ENCODE peak calls at places on chromosome 14, in five cellular contexts. G, J, D, N and S are unnamed samples.

GRCh38 chr14:55446833-55447232 is 6.4 kb upstream of the TBPL2 start:
- DNase-seq in G (no peak), J (peak), D (no peak), N (no peak), S (no peak)

GRCh38 chr14:34781242-34781641 is 66.8 kb upstream of the CFL2 start:
- DNase-seq in G (no peak), J (peak), D (peak), N (no peak), S (peak)

GRCh38 chr14:35789651-35790050 is 19.4 kb downstream of the RALGAPA1 start:
- DNase-seq in G (no peak), J (no peak), D (no peak), N (no peak), S (peak)

GRCh38 chr14:53953002-53953827 is 3.4 kb downstream of the BMP4 start:
- DNase-seq in G (peak), J (peak), D (no peak), N (peak), S (no peak)

GRCh38 chr14:40847496-40847895 is 759.2 kb upstream of the LRFN5 start:
- DNase-seq in G (no peak), J (no peak), D (no peak), N (no peak), S (no peak)

GRCh38 chr14:36657409-36658090 is 4.1 kb upstream of the PAX9 start:
- DNase-seq in G (no peak), J (no peak), D (no peak), N (no peak), S (no peak)

GRCh38 chr14:99698642-99699041 is 14.5 kb downstream of the CYP46A1 start:
- DNase-seq in G (no peak), J (no peak), D (no peak), N (no peak), S (no peak)

GRCh38 chr14:100531591-100532121 is 55.6 kb downstream of the BEGAIN start:
- DNase-seq in G (no peak), J (no peak), D (no peak), N (no peak), S (no peak)

GRCh38 chr14:68460541-68460940 is 332.3 kb downstream of the ZFP36L1 start:
- DNase-seq in G (no peak), J (peak), D (no peak), N (no peak), S (no peak)

GRCh38 chr14:99190696-99191662 is 81.0 kb downstream of the BCL11B start:
- DNase-seq in G (no peak), J (no peak), D (no peak), N (no peak), S (peak)

GRCh38 chr14:102829106-102829505 is 51.9 kb downstream of the TRAF3 start:
- DNase-seq in G (no peak), J (no peak), D (no peak), N (no peak), S (no peak)

GRCh38 chr14:55092326-55092725 is 36.7 kb upstream of the LGALS3 start:
- DNase-seq in G (no peak), J (no peak), D (no peak), N (no peak), S (no peak)

GRCh38 chr14:77830692-77831091 is 30.8 kb downstream of the ADCK1 start:
- DNase-seq in G (no peak), J (no peak), D (no peak), N (no peak), S (no peak)

GRCh38 chr14:31340297-31341063 is 79.9 kb downstream of the HEATR5A start:
- DNase-seq in G (no peak), J (no peak), D (no peak), N (no peak), S (no peak)

GRCh38 chr14:100440207-100440631 is 117.1 kb downstream of the SLC25A47 start:
- DNase-seq in G (peak), J (peak), D (no peak), N (peak), S (peak)

GRCh38 chr14:101947577-101947903 is 16.8 kb upstream of the DYNC1H1 start:
- DNase-seq in G (no peak), J (no peak), D (no peak), N (no peak), S (no peak)

GRCh38 chr14:100535287-100536131 is 51.7 kb downstream of the BEGAIN start:
- DNase-seq in G (no peak), J (no peak), D (no peak), N (no peak), S (no peak)

GRCh38 chr14:100709956-100710284 is 16.8 kb upstream of the DLK1 start:
- DNase-seq in G (no peak), J (no peak), D (no peak), N (no peak), S (no peak)

GRCh38 chr14:67519406-67519805 is 13.7 kb upstream of the PLEKHH1 start:
- DNase-seq in G (no peak), J (no peak), D (no peak), N (no peak), S (no peak)

GRCh38 chr14:89330236-89331002 is 86.6 kb downstream of the FOXN3 start:
- DNase-seq in G (no peak), J (no peak), D (no peak), N (no peak), S (no peak)

GRCh38 chr14:55303646-55304277 is 32.5 kb downstream of the FBXO34 start:
- DNase-seq in G (no peak), J (no peak), D (no peak), N (no peak), S (peak)

GRCh38 chr14:61395115-61395725 is 73.8 kb downstream of the PRKCH start:
- DNase-seq in G (no peak), J (no peak), D (no peak), N (no peak), S (no peak)

GRCh38 chr14:51716610-51717009 is 64.9 kb downstream of the FRMD6 start:
- DNase-seq in G (no peak), J (no peak), D (no peak), N (no peak), S (no peak)

GRCh38 chr14:99663716-99664635 is 19.0 kb downstream of the HHIPL1 start:
- DNase-seq in G (no peak), J (no peak), D (no peak), N (no peak), S (no peak)

GRCh38 chr14:78985668-78986073 is 815.5 kb downstream of the NRXN3 start:
- DNase-seq in G (no peak), J (peak), D (no peak), N (no peak), S (no peak)

GRCh38 chr14:99574099-99574880 is 29.7 kb downstream of the CCDC85C start:
- DNase-seq in G (no peak), J (no peak), D (no peak), N (no peak), S (no peak)

GRCh38 chr14:79820866-79821535 is 390.3 kb downstream of the DIO2 start:
- DNase-seq in G (no peak), J (no peak), D (no peak), N (no peak), S (no peak)

GRCh38 chr14:104076743-104077142 is 8.8 kb upstream of the ASPG start:
- DNase-seq in G (no peak), J (no peak), D (no peak), N (no peak), S (no peak)

GRCh38 chr14:51185180-51185579 is 54.9 kb upstream of the TMX1 start:
- DNase-seq in G (no peak), J (no peak), D (no peak), N (no peak), S (peak)

GRCh38 chr14:26370118-26370517 is 227.7 kb downstream of the NOVA1 start:
- DNase-seq in G (no peak), J (peak), D (no peak), N (no peak), S (no peak)

GRCh38 chr14:28294834-28295440 is 471.6 kb upstream of the FOXG1 start:
- DNase-seq in G (no peak), J (peak), D (no peak), N (no peak), S (peak)

GRCh38 chr14:67622675-67623074 is 3.0 kb downstream of the ARG2 start:
- DNase-seq in G (no peak), J (peak), D (no peak), N (peak), S (peak)

GRCh38 chr14:68530443-68530842 is 262.4 kb downstream of the ZFP36L1 start:
- DNase-seq in G (no peak), J (no peak), D (no peak), N (no peak), S (no peak)

GRCh38 chr14:88421286-88421685 is 35.8 kb downstream of the SPATA7 start:
- DNase-seq in G (no peak), J (no peak), D (no peak), N (no peak), S (no peak)

GRCh38 chr14:79645753-79646362 is 565.4 kb downstream of the DIO2 start:
- DNase-seq in G (no peak), J (no peak), D (no peak), N (no peak), S (no peak)

GRCh38 chr14:60561845-60562746 is 53.1 kb downstream of the SIX6 start:
- DNase-seq in G (peak), J (peak), D (peak), N (peak), S (peak)

GRCh38 chr14:28375295-28375694 is 391.3 kb upstream of the FOXG1 start:
- DNase-seq in G (no peak), J (peak), D (no peak), N (no peak), S (peak)

GRCh38 chr14:104092931-104093365 is 7.4 kb downstream of the ASPG start:
- DNase-seq in G (no peak), J (no peak), D (no peak), N (no peak), S (no peak)

DNA sequence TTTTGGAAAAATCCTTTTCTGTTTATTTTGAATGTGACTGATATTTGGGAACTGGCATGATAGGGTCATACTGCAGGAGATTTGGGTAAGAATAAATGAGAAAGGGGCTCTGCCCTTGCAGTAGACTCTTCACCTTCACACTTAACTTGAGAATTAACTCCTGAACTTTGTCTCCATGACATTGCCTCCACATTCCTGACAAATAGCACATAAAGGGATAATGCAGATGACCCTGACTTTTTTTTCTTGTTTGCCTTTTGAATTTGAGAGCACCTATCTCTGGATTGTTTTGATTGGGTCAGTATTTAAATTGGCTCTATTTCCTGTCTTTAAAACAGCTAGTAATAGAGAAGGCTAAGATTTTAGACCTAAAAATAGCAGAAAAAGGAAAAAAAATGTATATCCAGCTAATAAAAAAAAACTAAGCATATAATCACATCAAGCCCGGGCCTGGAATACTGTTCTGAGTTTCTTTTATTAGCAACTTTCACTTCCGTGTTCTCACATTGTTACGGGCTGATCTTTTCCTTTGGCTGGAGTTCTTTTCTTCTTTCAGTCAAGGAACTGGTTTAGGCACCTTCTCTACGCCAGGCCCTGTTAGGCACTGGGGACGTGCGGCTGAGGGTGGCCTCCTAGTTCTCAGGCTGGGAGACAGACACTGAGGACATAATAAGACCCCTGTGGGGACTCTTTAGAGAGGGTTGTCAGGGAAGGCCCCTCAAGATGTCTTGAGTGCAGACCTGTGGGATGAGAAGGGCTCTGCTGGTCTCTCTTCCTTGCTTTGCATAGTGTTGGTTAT is 53.1 kb upstream of the GNPNAT1 start:
- DNase-seq in G (no peak), J (peak), D (no peak), N (no peak), S (no peak)
- H3K4me3 ChIP-seq in G (no peak), J (no peak), D (no peak), N (no peak), S (no peak)

DNA sequence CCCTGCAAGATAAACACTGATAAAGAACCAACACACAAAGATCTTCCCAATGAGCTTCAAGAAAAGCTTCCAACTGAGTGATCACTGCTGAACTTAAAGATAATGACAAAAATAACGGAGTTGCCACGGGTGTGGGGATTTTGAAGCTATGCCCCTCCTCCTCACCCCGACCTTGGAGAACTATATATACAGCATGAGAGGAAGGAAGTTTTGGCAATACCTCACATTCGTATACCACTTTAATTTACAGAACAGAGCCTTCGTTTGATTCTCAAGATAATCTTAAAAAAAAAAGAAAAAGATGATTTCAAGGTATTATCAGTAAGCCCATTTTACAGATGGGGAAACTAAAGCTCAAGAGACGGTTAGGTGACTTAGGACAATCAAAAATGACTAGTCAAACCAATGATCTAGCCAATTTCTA is 715 bp downstream of the NEK9 start:
- DNase-seq in G (peak), J (peak), D (no peak), N (no peak), S (peak)
- TF ChIP-seq MYC in G (no peak), J (no peak), D (no peak), N (no peak), S (no peak)

GRCh38 chr14:105485720-105486332 is 860 bp upstream of the CRIP1 start:
- DNase-seq in G (peak), J (peak), D (no peak), N (peak), S (peak)
- H3K4me3 ChIP-seq in G (no peak), J (no peak), D (no peak), N (no peak), S (no peak)

DNA sequence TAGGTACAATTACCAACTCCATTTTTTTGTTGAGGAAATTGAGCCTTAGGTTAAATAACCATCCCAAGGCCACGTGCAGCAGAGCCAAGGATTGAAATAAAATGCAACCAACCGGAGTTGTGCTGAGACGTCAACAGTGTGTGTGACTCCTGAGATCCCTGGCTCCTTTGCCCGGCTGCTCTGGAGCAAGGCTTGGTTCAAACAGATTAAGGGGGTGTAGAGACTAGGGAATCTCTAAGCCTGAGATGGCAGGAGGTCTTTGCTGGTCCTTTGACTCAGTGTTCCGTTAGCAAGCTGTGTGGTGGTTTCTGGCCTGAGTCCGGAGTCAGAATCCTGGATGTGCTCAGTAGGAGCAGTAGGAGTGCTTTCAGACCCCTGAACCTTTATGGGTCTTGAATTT is 1.4 kb upstream of the SLC8A3 start:
- DNase-seq in G (no peak), J (no peak), D (no peak), N (no peak), S (no peak)
- TF ChIP-seq MYC in G (no peak), J (no peak), D (no peak), N (no peak), S (no peak)

GRCh38 chr14:65279510-65279909 is 133.0 kb upstream of the FUT8 start:
- DNase-seq in G (no peak), J (no peak), D (no peak), N (no peak), S (no peak)

GRCh38 chr14:65279958-65280357 is 132.6 kb upstream of the FUT8 start:
- DNase-seq in G (no peak), J (no peak), D (no peak), N (no peak), S (no peak)

GRCh38 chr14:65280653-65281052 is 131.9 kb upstream of the FUT8 start:
- DNase-seq in G (no peak), J (no peak), D (no peak), N (no peak), S (no peak)

GRCh38 chr14:65281991-65282908 is 130.3 kb upstream of the FUT8 start:
- DNase-seq in G (no peak), J (peak), D (no peak), N (no peak), S (peak)

GRCh38 chr14:65282909-65283253 is 129.6 kb upstream of the FUT8 start:
- DNase-seq in G (no peak), J (no peak), D (no peak), N (no peak), S (no peak)
- H3K4me3 ChIP-seq in G (no peak), J (no peak), D (peak), N (no peak), S (no peak)